ENCODE peak calls at places on chromosomes 16 and 17, in six cellular contexts. One of them, this sample, is unnamed.

GRCh38 chr16:86227801-86228200 is 282.5 kb upstream of the FOXF1 start:
- DNase-seq in T1000: no peak
- DNase-seq in NCI-H345: no peak
- DNase-seq in choroid plexus epithelial cell: peak; percentile 36
- DNase-seq in HuH-7.5: no peak
- DNase-seq in GM12865: no peak
- DNase-seq in this sample: no peak

GRCh38 chr16:11296706-11297491 is 15.8 kb upstream of the PRM1 start:
- DNase-seq in T1000: no peak
- DNase-seq in GM12865: peak; percentile 42
- DNase-seq in choroid plexus epithelial cell: no peak
- DNase-seq in HuH-7.5: no peak
- DNase-seq in NCI-H345: no peak
- DNase-seq in this sample: peak; percentile 87

GRCh38 chr17:77373298-77374169 is 232.8 kb downstream of the SEC14L1 start:
- DNase-seq in T1000: no peak
- DNase-seq in GM12865: no peak
- DNase-seq in NCI-H345: no peak
- DNase-seq in HuH-7.5: no peak
- DNase-seq in choroid plexus epithelial cell: peak; percentile 45
- DNase-seq in this sample: no peak

GRCh38 chr17:57091186-57091618 is 6.2 kb downstream of the AKAP1 start:
- DNase-seq in choroid plexus epithelial cell: no peak
- DNase-seq in T1000: no peak
- DNase-seq in GM12865: no peak
- DNase-seq in NCI-H345: peak; percentile 32
- DNase-seq in HuH-7.5: no peak
- DNase-seq in this sample: no peak

GRCh38 chr16:85234310-85235235 is 122.3 kb upstream of the CIBAR2 start:
- DNase-seq in GM12865: no peak
- DNase-seq in T1000: no peak
- DNase-seq in NCI-H345: no peak
- DNase-seq in HuH-7.5: peak; percentile 99
- DNase-seq in choroid plexus epithelial cell: peak; percentile 83
- DNase-seq in this sample: peak; percentile 70

GRCh38 chr16:78704421-78704820 is 605.0 kb downstream of the WWOX start:
- DNase-seq in HuH-7.5: no peak
- DNase-seq in T1000: no peak
- DNase-seq in NCI-H345: no peak
- DNase-seq in GM12865: no peak
- DNase-seq in choroid plexus epithelial cell: no peak
- DNase-seq in this sample: no peak

GRCh38 chr17:45672301-45672700 is 111.8 kb upstream of the CRHR1 start:
- DNase-seq in choroid plexus epithelial cell: no peak
- DNase-seq in HuH-7.5: no peak
- DNase-seq in GM12865: no peak
- DNase-seq in T1000: no peak
- DNase-seq in NCI-H345: peak; percentile 70
- DNase-seq in this sample: no peak

GRCh38 chr17:41800601-41801373 is 11.0 kb downstream of the P3H4 start:
- DNase-seq in choroid plexus epithelial cell: peak; percentile 40
- DNase-seq in HuH-7.5: peak; percentile 4
- DNase-seq in GM12865: peak; percentile 31
- DNase-seq in T1000: no peak
- DNase-seq in NCI-H345: peak; percentile 7
- DNase-seq in this sample: peak; percentile 86

GRCh38 chr16:57265850-57266530 is 18.5 kb downstream of the PLLP start:
- DNase-seq in GM12865: no peak
- DNase-seq in HuH-7.5: no peak
- DNase-seq in T1000: no peak
- DNase-seq in choroid plexus epithelial cell: no peak
- DNase-seq in NCI-H345: no peak
- DNase-seq in this sample: no peak

GRCh38 chr16:12262454-12263180 is 286.1 kb downstream of the SNX29 start:
- DNase-seq in GM12865: no peak
- DNase-seq in NCI-H345: peak; percentile 88
- DNase-seq in T1000: no peak
- DNase-seq in HuH-7.5: no peak
- DNase-seq in choroid plexus epithelial cell: no peak
- DNase-seq in this sample: peak; percentile 77

GRCh38 chr16:19479302-19479721 is 42.6 kb downstream of the GDE1 start:
- DNase-seq in T1000: no peak
- DNase-seq in HuH-7.5: no peak
- DNase-seq in choroid plexus epithelial cell: no peak
- DNase-seq in NCI-H345: no peak
- DNase-seq in GM12865: no peak
- DNase-seq in this sample: peak; percentile 86

GRCh38 chr17:75003957-75004355 is 8.5 kb upstream of the MRPL58 start:
- DNase-seq in NCI-H345: no peak
- DNase-seq in GM12865: no peak
- DNase-seq in T1000: no peak
- DNase-seq in HuH-7.5: no peak
- DNase-seq in choroid plexus epithelial cell: no peak
- DNase-seq in this sample: no peak

GRCh38 chr16:12089492-12090161 is 113.1 kb downstream of the SNX29 start:
- DNase-seq in NCI-H345: no peak
- DNase-seq in GM12865: no peak
- DNase-seq in T1000: no peak
- DNase-seq in choroid plexus epithelial cell: peak; percentile 80
- DNase-seq in HuH-7.5: no peak
- DNase-seq in this sample: peak; percentile 48

This sample was measured in HepG2.